ENCODE peak calls at places on chromosomes 6 and 20, in seven cellular contexts. Q, H, O, R, G, E and D are unnamed samples.

GRCh38 chr6:71745525-71745924 is 140.8 kb upstream of the RIMS1 start:
- DNase-seq in Q (no peak), H (no peak), O (no peak), R (no peak), G (no peak), E (peak; percentile 59), D (no peak)

GRCh38 chr6:30163090-30163917 is at the start of gene TRIM15:
- DNase-seq in Q (peak; percentile 41), H (peak; percentile 90), O (no peak), R (no peak), G (no peak), E (peak; percentile 67), D (no peak)

GRCh38 chr6:14791525-14791924 is 454.3 kb upstream of the JARID2 start:
- DNase-seq in Q (no peak), H (no peak), O (no peak), R (peak; percentile 78), G (no peak), E (no peak), D (no peak)

GRCh38 chr6:1917628-1918371 is 308.1 kb downstream of the FOXC1 start:
- DNase-seq in Q (peak; percentile 94), H (peak; percentile 44), O (no peak), R (peak; percentile 91), G (no peak), E (peak; percentile 56), D (no peak)

GRCh38 chr6:46113370-46113769 is 16.4 kb upstream of the ENPP4 start:
- DNase-seq in Q (peak; percentile 8), H (no peak), O (no peak), R (no peak), G (no peak), E (peak; percentile 71), D (no peak)

GRCh38 chr6:14224359-14225103 is 107.0 kb downstream of the CD83 start:
- DNase-seq in Q (no peak), H (no peak), O (no peak), R (no peak), G (no peak), E (peak; percentile 2), D (no peak)

GRCh38 chr6:30544666-30545272 is 11.5 kb downstream of the GNL1 start:
- DNase-seq in Q (peak; percentile 70), H (peak; percentile 55), O (no peak), R (peak; percentile 79), G (no peak), E (peak; percentile 42), D (no peak)

GRCh38 chr20:36861625-36861874 is 14.4 kb upstream of the TLDC2 start:
- DNase-seq in Q (no peak), H (no peak), O (no peak), R (no peak), G (no peak), E (no peak), D (peak; percentile 80)

GRCh38 chr6:11571073-11571472 is 33.5 kb downstream of the TMEM170B start:
- DNase-seq in Q (no peak), H (no peak), O (no peak), R (no peak), G (no peak), E (no peak), D (no peak)

GRCh38 chr20:9955646-9956045 is 79.1 kb upstream of the ANKEF1 start:
- DNase-seq in Q (peak; percentile 83), H (no peak), O (no peak), R (no peak), G (no peak), E (no peak), D (no peak)

GRCh38 chr6:156845447-156845846 is 68.3 kb downstream of the ARID1B start:
- DNase-seq in Q (no peak), H (peak; percentile 13), O (no peak), R (no peak), G (no peak), E (no peak), D (no peak)

GRCh38 chr6:12937971-12938370 is 221.4 kb downstream of the PHACTR1 start:
- DNase-seq in Q (no peak), H (no peak), O (no peak), R (no peak), G (no peak), E (no peak), D (no peak)

GRCh38 chr6:11772109-11772830 is 6.3 kb downstream of the ADTRP start:
- DNase-seq in Q (peak; percentile 98), H (no peak), O (no peak), R (peak; percentile 98), G (no peak), E (peak; percentile 28), D (no peak)

GRCh38 chr6:166318649-166319600 is 10.7 kb upstream of the PRR18 start:
- DNase-seq in Q (no peak), H (peak; percentile 12), O (no peak), R (no peak), G (no peak), E (peak; percentile 65), D (no peak)

GRCh38 chr20:9149796-9150195 is 80.9 kb downstream of the PLCB4 start:
- DNase-seq in Q (no peak), H (no peak), O (no peak), R (no peak), G (no peak), E (no peak), D (no peak)

GRCh38 chr20:18738055-18738454 is 75.5 kb upstream of the SCP2D1 start:
- DNase-seq in Q (no peak), H (no peak), O (no peak), R (no peak), G (no peak), E (no peak), D (no peak)

GRCh38 chr6:118596774-118597332 is 48.8 kb downstream of the PLN start:
- DNase-seq in Q (no peak), H (no peak), O (no peak), R (no peak), G (no peak), E (peak; percentile 39), D (no peak)

GRCh38 chr6:89580997-89581666 is 57.4 kb downstream of the LYRM2 start:
- DNase-seq in Q (no peak), H (no peak), O (no peak), R (no peak), G (no peak), E (no peak), D (no peak)

GRCh38 chr6:32807020-32807580 is 9.7 kb downstream of the HLA-DOB start:
- DNase-seq in Q (no peak), H (no peak), O (no peak), R (no peak), G (no peak), E (no peak), D (no peak)

GRCh38 chr20:8154636-8155035 is 22.6 kb downstream of the PLCB1 start:
- DNase-seq in Q (no peak), H (no peak), O (no peak), R (no peak), G (no peak), E (no peak), D (no peak)

GRCh38 chr20:62425281-62426058 is 1.9 kb downstream of the RBBP8NL start:
- DNase-seq in Q (no peak), H (no peak), O (no peak), R (no peak), G (no peak), E (no peak), D (no peak)

DNA sequence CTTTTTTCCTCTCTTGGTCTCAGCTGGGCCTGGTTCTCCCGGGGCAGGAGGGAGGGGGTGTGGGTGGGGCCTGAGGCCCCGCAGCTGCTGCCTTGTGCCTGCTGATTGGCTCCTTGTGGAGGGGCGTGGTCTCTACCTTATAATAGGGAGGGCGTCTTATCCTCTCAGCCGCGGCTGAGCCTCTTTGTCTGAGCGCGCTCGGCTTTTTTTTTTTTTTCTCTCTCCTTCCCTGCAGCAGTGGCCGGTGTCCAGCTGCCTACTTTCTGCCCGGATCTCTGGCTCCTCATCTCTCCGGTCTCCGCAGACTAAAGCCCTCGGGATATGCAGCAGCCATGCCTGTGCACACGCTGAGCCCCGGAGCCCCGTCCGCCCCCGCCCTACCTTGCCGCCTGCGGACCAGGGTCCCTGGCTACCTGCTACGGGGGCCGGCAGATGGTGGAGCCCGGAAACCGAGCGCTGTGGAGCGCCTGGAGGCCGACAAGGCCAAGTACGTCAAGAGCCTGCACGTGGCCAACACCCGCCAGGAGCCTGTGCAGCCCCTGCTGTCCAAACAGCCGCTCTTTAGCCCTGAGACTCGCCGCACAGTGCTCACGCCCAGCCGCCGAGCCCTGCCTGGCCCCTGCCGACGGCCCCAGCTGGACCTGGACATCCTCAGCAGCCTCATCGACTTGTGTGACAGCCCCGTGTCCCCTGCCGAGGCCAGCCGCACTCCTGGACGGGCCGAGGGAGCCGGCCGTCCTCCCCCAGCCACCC is 11.1 kb downstream of the FAM110A start:
- DNase-seq in Q (peak; percentile 85), H (peak; percentile 58), O (peak; percentile 91), R (peak; percentile 87), G (peak; percentile 76), E (peak; percentile 97), D (peak; percentile 91)
- TF ChIP-seq CTCF in Q (no peak), H (no peak), O (no peak), R (no peak), G (no peak), E (peak; percentile 12), D (no peak)

GRCh38 chr6:152459245-152459644 is 177.9 kb downstream of the SYNE1 start:
- DNase-seq in Q (no peak), H (no peak), O (no peak), R (peak; percentile 3), G (no peak), E (no peak), D (no peak)
- H3K27me3 ChIP-seq in Q (peaks cover 2% of the 10 kb centered on the region), H (no peaks in the 10 kb centered on the region), O (no peaks in the 10 kb centered on the region), R (no peaks in the 10 kb centered on the region), G (no peaks in the 10 kb centered on the region), E (no peaks in the 10 kb centered on the region), D (no peaks in the 10 kb centered on the region)

GRCh38 chr20:46342451-46343357 is 34.4 kb upstream of the CDH22 start:
- DNase-seq in Q (peak; percentile 12), H (no peak), O (peak; percentile 28), R (no peak), G (no peak), E (no peak), D (no peak)
- H3K4me3 ChIP-seq in Q (no peak overlapping the region), H (peak overlapping the region; percentile 23), O (no peak overlapping the region), R (no peak overlapping the region), G (no peak overlapping the region), E (no peak overlapping the region), D (no peak overlapping the region)

DNA sequence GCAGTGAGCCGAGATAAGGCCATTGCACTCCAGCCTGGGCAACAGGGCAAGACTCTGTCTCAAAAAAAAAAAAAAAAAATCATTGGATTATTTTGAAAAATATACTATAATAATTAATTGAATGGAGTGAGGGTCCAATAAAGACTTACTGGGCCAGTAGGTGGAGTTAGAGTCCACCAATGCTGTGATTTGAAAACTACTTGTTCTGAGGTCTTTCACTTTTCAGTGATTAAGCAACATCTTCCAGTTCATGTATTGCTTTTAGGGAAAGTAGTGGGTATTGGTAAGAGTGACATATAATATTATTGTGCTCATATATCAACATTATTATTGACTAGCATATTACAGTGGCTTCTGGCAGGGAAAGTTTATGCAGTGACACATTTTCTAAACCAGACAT is 530.3 kb downstream of the KHDRBS2 start:
- DNase-seq in Q (no peak), H (no peak), O (no peak), R (no peak), G (no peak), E (no peak), D (no peak)
- TF ChIP-seq CTCF in Q (no peak), H (no peak), O (no peak), R (no peak), G (no peak), E (peak; percentile 26), D (no peak)

GRCh38 chr20:59174975-59175374 is 11.4 kb downstream of the ZNF831 start:
- DNase-seq in Q (no peak), H (no peak), O (no peak), R (no peak), G (no peak), E (no peak), D (no peak)
- H3K27me3 ChIP-seq in Q (no peaks in the 10 kb centered on the region), H (peaks cover 21% of the 10 kb centered on the region), O (no peaks in the 10 kb centered on the region), R (no peaks in the 10 kb centered on the region), G (no peaks in the 10 kb centered on the region), E (no peaks in the 10 kb centered on the region), D (no peaks in the 10 kb centered on the region)

GRCh38 chr6:7730852-7731251 is 5.0 kb downstream of the BMP6 start:
- DNase-seq in Q (peak; percentile 94), H (peak; percentile 39), O (no peak), R (peak; percentile 90), G (no peak), E (no peak), D (no peak)
- H3K4me3 ChIP-seq in Q (no peak overlapping the region), H (no peak overlapping the region), O (no peak overlapping the region), R (no peak overlapping the region), G (no peak overlapping the region), E (no peak overlapping the region), D (no peak overlapping the region)